ENCODE peak calls at places on chromosomes 3 and 15, in ten cellular contexts. K is erythroblast, D is IMR-90, J is K562, Z is uterus, G is HCT116, W is ovary, Y is A549, N is adrenal gland, P is Peyer's patch. L is an unnamed sample.

GRCh38 chr3:57974796-57975388 is 33.3 kb upstream of the FLNB start:
- DNase-seq in K (no peak), Y (peak), Z (no peak), N (peak), G (peak), J (peak), D (peak), P (no peak), W (no peak), L (peak)

GRCh38 chr3:126393563-126393962 is 1.1 kb upstream of the CFAP100 start:
- DNase-seq in D (no peak), Y (no peak), W (no peak), N (no peak), G (no peak), Z (no peak), J (no peak), P (no peak), K (no peak), L (no peak)

GRCh38 chr3:134350861-134351311 is 23.4 kb downstream of the AMOTL2 start:
- DNase-seq in N (no peak), D (no peak), K (no peak), W (no peak), G (no peak), Z (peak), P (peak), Y (no peak), J (no peak), L (no peak)

GRCh38 chr15:68471552-68471951 is 39.6 kb upstream of the ITGA11 start:
- DNase-seq in Z (no peak), W (no peak), P (no peak), D (peak), Y (no peak), N (no peak), J (no peak), K (no peak), G (no peak), L (no peak)

GRCh38 chr15:75112278-75112847 is 89.0 kb downstream of the PPCDC start:
- DNase-seq in W (no peak), Z (no peak), D (no peak), Y (no peak), J (peak), N (no peak), P (no peak), K (peak), G (no peak), L (peak)

GRCh38 chr15:38867556-38867955 is 302.9 kb upstream of the RASGRP1 start:
- DNase-seq in P (no peak), D (no peak), N (no peak), Y (no peak), J (no peak), W (no peak), K (no peak), G (no peak), Z (no peak), L (no peak)

GRCh38 chr15:96351801-96352593 is 21.5 kb downstream of the NR2F2 start:
- DNase-seq in Y (no peak), K (no peak), Z (peak), J (no peak), D (no peak), P (no peak), N (peak), W (peak), G (no peak), L (no peak)

GRCh38 chr3:137324114-137324513 is 366.3 kb downstream of the IL20RB start:
- DNase-seq in K (no peak), P (no peak), N (no peak), Z (no peak), G (no peak), W (no peak), Y (no peak), J (no peak), D (no peak), L (no peak)

GRCh38 chr3:65829228-65829627 is 209.5 kb downstream of the MAGI1 start:
- DNase-seq in W (no peak), K (no peak), Z (no peak), P (no peak), G (no peak), N (no peak), J (no peak), D (no peak), Y (no peak), L (no peak)

GRCh38 chr3:42010530-42010929 is 48.6 kb upstream of the ULK4 start:
- DNase-seq in Y (no peak), Z (no peak), W (no peak), G (no peak), N (no peak), P (peak), K (no peak), J (no peak), D (no peak), L (no peak)

GRCh38 chr3:45832691-45833090 is 9.2 kb downstream of the LZTFL1 start:
- DNase-seq in Z (no peak), W (no peak), J (peak), D (peak), G (peak), Y (no peak), N (no peak), P (no peak), K (peak), L (peak)

GRCh38 chr3:87836026-87836425 is 222.8 kb downstream of the CGGBP1 start:
- DNase-seq in Z (no peak), W (no peak), D (no peak), J (no peak), K (no peak), Y (no peak), P (no peak), G (no peak), N (no peak), L (no peak)

GRCh38 chr15:37019479-37020433 is 80.6 kb downstream of the MEIS2 start:
- DNase-seq in N (peak), Y (no peak), D (peak), P (no peak), G (no peak), K (no peak), W (peak), J (peak), Z (no peak), L (no peak)

GRCh38 chr3:17356581-17356980 is 385.9 kb downstream of the TBC1D5 start:
- DNase-seq in N (no peak), Z (no peak), J (no peak), Y (no peak), K (no peak), P (no peak), G (no peak), D (no peak), W (no peak), L (no peak)

GRCh38 chr3:129315386-129315991 is 36.8 kb downstream of the HMCES start:
- DNase-seq in W (peak), Z (peak), D (peak), J (peak), N (peak), K (peak), Y (no peak), G (no peak), P (peak), L (peak)

GRCh38 chr15:66498501-66499386 is 1.2 kb upstream of the SNAPC5 start:
- DNase-seq in D (peak), W (no peak), P (no peak), Z (no peak), N (no peak), J (peak), G (no peak), K (peak), Y (no peak), L (peak)

GRCh38 chr3:73148653-73149052 is 87.2 kb downstream of the EBLN2 start:
- DNase-seq in J (no peak), K (no peak), G (no peak), W (no peak), P (no peak), Z (no peak), N (peak), Y (no peak), D (no peak), L (no peak)

GRCh38 chr3:48661501-48662139 is 1.1 kb downstream of the CELSR3 start:
- DNase-seq in N (peak), D (peak), W (peak), Y (peak), G (no peak), P (peak), Z (peak), J (peak), K (peak), L (peak)

GRCh38 chr15:37045859-37046318 is 54.5 kb downstream of the MEIS2 start:
- DNase-seq in K (no peak), J (no peak), P (no peak), G (no peak), W (no peak), D (no peak), Y (no peak), Z (no peak), N (no peak), L (no peak)

GRCh38 chr3:31125413-31126020 is 231.1 kb upstream of the GADL1 start:
- DNase-seq in J (no peak), Z (no peak), D (no peak), N (no peak), K (no peak), W (no peak), P (no peak), Y (no peak), G (no peak), L (no peak)

GRCh38 chr3:95341314-95341713 is 1278.5 kb downstream of the NSUN3 start:
- DNase-seq in Y (no peak), J (no peak), Z (no peak), D (no peak), W (no peak), N (no peak), K (no peak), P (peak), G (no peak), L (no peak)

GRCh38 chr3:139129892-139130291 is 85.2 kb upstream of the PRR23C start:
- DNase-seq in W (no peak), D (no peak), Y (no peak), P (no peak), N (no peak), J (no peak), K (no peak), Z (no peak), G (no peak), L (no peak)

GRCh38 chr3:147699175-147699838 is 290.1 kb downstream of the ZIC1 start:
- DNase-seq in P (no peak), W (no peak), N (no peak), Y (no peak), Z (no peak), D (peak), J (no peak), G (peak), K (no peak), L (peak)

GRCh38 chr3:72993391-72993790 is 3.2 kb upstream of the PPP4R2 start:
- DNase-seq in K (no peak), D (no peak), N (no peak), W (no peak), J (peak), P (no peak), Z (no peak), G (no peak), Y (no peak), L (no peak)

GRCh38 chr3:134916276-134916961 is 121.4 kb downstream of the EPHB1 start:
- DNase-seq in G (no peak), K (no peak), D (no peak), J (no peak), Y (no peak), W (no peak), P (no peak), N (no peak), Z (no peak), L (no peak)

GRCh38 chr3:9883676-9884554 is 3.9 kb upstream of the CIDEC start:
- DNase-seq in Y (no peak), K (no peak), W (no peak), D (peak), P (no peak), N (no peak), Z (no peak), J (no peak), G (no peak), L (no peak)

GRCh38 chr15:31483053-31483923 is 156.7 kb downstream of the KLF13 start:
- DNase-seq in W (no peak), G (no peak), J (no peak), P (no peak), Z (no peak), N (no peak), K (peak), D (no peak), Y (no peak), L (no peak)

GRCh38 chr3:13548696-13549512 is at the start of gene FBLN2:
- DNase-seq in P (no peak), Z (peak), Y (no peak), D (no peak), G (no peak), K (peak), J (peak), W (no peak), N (no peak), L (no peak)
- TF ChIP-seq POLR2A in P (no peak), Z (peak), Y (no peak), D (no peak), G (no peak), K (no peak), J (no peak), W (no peak), N (no peak), L (no peak)

GRCh38 chr15:58399737-58400136 is 32.1 kb upstream of the LIPC start:
- DNase-seq in J (peak), Z (no peak), K (peak), Y (no peak), N (no peak), W (no peak), G (no peak), D (no peak), P (no peak), L (no peak)

GRCh38 chr15:58401276-58401675 is 30.5 kb upstream of the LIPC start:
- DNase-seq in P (no peak), D (no peak), W (no peak), K (no peak), J (no peak), Y (no peak), N (no peak), G (no peak), Z (no peak), L (no peak)

GRCh38 chr15:58403581-58403980 is 28.2 kb upstream of the LIPC start:
- DNase-seq in D (no peak), J (no peak), K (no peak), Z (no peak), G (no peak), Y (no peak), W (no peak), P (no peak), N (no peak), L (no peak)

GRCh38 chr15:58404020-58404419 is 27.8 kb upstream of the LIPC start:
- DNase-seq in D (no peak), P (no peak), Z (no peak), J (peak), Y (no peak), K (no peak), N (no peak), G (no peak), W (no peak), L (no peak)

GRCh38 chr15:58401991-58402649 is 29.7 kb upstream of the LIPC start:
- DNase-seq in N (no peak), D (no peak), Y (no peak), G (no peak), J (no peak), Z (peak), W (no peak), P (no peak), K (no peak), L (no peak)
- TF ChIP-seq POLR2A in N (no peak), D (no peak), Y (no peak), G (no peak), J (no peak), Z (no peak), W (no peak), P (no peak), K (no peak), L (no peak)

DNA sequence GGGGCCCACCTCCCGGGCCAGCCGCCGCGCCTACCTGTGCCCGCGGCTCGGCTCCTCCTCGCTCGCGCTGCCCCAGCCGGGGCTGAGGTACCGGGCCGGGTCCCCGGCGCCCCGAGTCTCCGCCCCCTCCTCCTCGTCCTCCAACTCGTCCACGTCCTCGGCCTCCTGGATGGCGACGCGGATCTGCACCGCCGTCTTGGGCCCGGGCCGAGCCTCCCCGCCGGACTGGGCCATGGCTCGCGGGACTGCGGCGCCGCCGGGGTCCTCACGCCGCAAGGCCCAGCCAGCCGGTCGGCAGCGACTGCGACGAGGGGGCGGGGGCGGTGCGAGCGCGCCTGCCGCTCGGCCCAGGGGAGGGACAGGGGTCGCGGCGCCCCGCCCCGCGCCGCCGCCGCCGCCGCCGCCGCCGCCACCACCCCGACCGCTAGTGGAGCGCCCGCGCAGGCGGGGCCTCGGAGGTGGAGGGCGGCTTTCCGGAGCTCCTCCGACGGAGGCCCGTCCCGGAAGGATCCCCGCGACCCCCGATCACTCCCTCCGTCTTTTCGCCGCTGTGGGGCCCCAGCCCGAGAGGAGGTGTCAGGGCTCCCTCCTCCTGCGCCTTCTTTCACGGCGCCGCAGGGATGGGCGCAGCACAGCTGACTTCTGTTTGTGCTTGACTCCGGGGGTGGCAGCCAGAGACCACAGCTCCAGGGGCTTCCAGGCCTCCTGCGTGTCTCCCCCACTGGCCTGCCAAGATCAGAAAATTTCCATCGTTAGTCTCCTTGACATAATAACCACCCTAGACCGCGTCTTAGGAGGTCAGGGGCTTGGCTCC is at the start of gene LARP6:
- DNase-seq in G (no peak), Y (peak), D (peak), Z (peak), J (no peak), N (peak), K (no peak), W (peak), P (peak), L (peak)
- TF ChIP-seq POLR2A in G (peak), Y (peak), D (peak), Z (peak), J (no peak), N (peak), K (no peak), W (peak), P (no peak), L (no peak)

GRCh38 chr3:113531826-113532697 is at the start of gene SIDT1:
- DNase-seq in P (peak), W (no peak), Y (peak), D (no peak), N (peak), Z (no peak), J (peak), K (peak), G (no peak), L (peak)
- TF ChIP-seq POLR2A in P (peak), W (no peak), Y (no peak), D (no peak), N (no peak), Z (no peak), J (no peak), K (no peak), G (no peak), L (no peak)

GRCh38 chr3:150763841-150764483 is 993 bp upstream of the SIAH2 start:
- DNase-seq in D (peak), Z (peak), K (peak), W (peak), N (peak), G (peak), P (peak), J (peak), Y (peak), L (peak)
- TF ChIP-seq POLR2A in D (no peak), Z (no peak), K (no peak), W (peak), N (no peak), G (no peak), P (no peak), J (peak), Y (no peak), L (no peak)

DNA sequence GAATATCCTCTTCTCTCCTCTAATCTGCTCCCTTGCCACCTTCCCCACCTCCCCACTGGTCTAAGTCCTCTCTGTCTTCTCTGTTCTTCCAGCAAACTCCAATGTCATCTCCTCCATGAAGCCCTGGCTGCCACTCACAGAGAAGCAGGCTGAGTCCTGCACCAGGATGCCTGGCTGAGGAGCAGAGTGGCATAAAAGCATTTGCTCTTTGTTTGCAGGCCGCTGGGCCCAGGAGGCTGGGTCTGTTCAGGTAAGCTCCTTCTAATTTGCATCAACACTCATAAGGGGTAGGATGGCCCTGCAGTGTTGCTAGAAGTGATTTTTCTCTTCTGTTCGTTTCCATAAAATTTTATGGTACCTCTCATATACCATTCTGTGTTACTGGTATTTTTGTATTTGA is 43.2 kb upstream of the KLHL25 start:
- DNase-seq in W (no peak), K (no peak), Z (no peak), P (no peak), N (no peak), J (no peak), G (no peak), Y (no peak), D (no peak), L (no peak)
- TF ChIP-seq POLR2A in W (no peak), K (no peak), Z (no peak), P (no peak), N (no peak), J (no peak), G (no peak), Y (no peak), D (no peak), L (no peak)

L was measured in NB4.